ENCODE peak calls at places on chromosomes 6 and 20, in five cellular contexts. S is adrenal gland, P is AG09319, B is lung, Z is fibroblast of the aortic adventitia. N is an unnamed sample.

GRCh38 chr20:54209216-54209813 is 1.4 kb downstream of the PFDN4 start:
- DNase-seq in S (no peak), P (no peak), B (no peak), Z (no peak), N (no peak)

GRCh38 chr6:128271527-128271926 is 248.9 kb downstream of the PTPRK start:
- DNase-seq in P (no peak), Z (peak), S (no peak), B (no peak), N (peak)

GRCh38 chr20:45415822-45416637 is at the start of gene PIGT:
- DNase-seq in S (peak), B (peak), Z (peak), P (peak), N (peak)

GRCh38 chr6:146315321-146316254 is 228.0 kb upstream of the RAB32 start:
- DNase-seq in Z (peak), S (no peak), P (no peak), B (no peak), N (peak)

GRCh38 chr6:148272084-148272483 is 70.6 kb upstream of the SASH1 start:
- DNase-seq in S (no peak), Z (peak), P (peak), B (no peak), N (no peak)

GRCh38 chr6:20692023-20692422 is 157.8 kb downstream of the CDKAL1 start:
- DNase-seq in B (no peak), Z (no peak), P (peak), S (no peak), N (no peak)

GRCh38 chr6:112163295-112164257 is 76.2 kb downstream of the FAM229B start:
- DNase-seq in Z (peak), B (peak), S (peak), P (no peak), N (peak)

GRCh38 chr20:23937303-23938117 is 51.1 kb downstream of the GGTLC1 start:
- DNase-seq in B (peak), P (no peak), Z (peak), S (peak), N (peak)

GRCh38 chr6:167799033-167799933 is 27.4 kb upstream of the AFDN start:
- DNase-seq in Z (no peak), B (peak), S (no peak), P (no peak), N (no peak)

GRCh38 chr6:154478021-154478651 is 32.3 kb downstream of the CNKSR3 start:
- DNase-seq in P (no peak), B (peak), S (no peak), Z (no peak), N (no peak)

GRCh38 chr6:79946773-79947190 is 571 bp downstream of the ELOVL4 start:
- DNase-seq in S (peak), P (no peak), Z (peak), B (no peak), N (peak)

GRCh38 chr6:170281331-170282292 is 9.3 kb downstream of the DLL1 start:
- DNase-seq in B (no peak), P (no peak), S (no peak), Z (no peak), N (no peak)

GRCh38 chr20:47043076-47043475 is 148.4 kb downstream of the EYA2 start:
- DNase-seq in Z (no peak), S (no peak), B (no peak), P (no peak), N (no peak)

GRCh38 chr6:31765910-31766794 is 3.7 kb downstream of the SAPCD1 start:
- DNase-seq in P (no peak), B (no peak), S (no peak), Z (no peak), N (no peak)

GRCh38 chr6:140203611-140204553 is 829.4 kb upstream of the CITED2 start:
- DNase-seq in P (peak), B (no peak), Z (peak), S (no peak), N (no peak)

GRCh38 chr6:125102901-125103300 is 50.7 kb upstream of the TPD52L1 start:
- DNase-seq in S (no peak), Z (peak), B (no peak), P (peak), N (peak)

GRCh38 chr20:35541118-35541782 is 628 bp upstream of the ERGIC3 start:
- DNase-seq in P (no peak), Z (no peak), B (no peak), S (no peak), N (no peak)

GRCh38 chr20:19543114-19543513 is 214.9 kb upstream of the RIN2 start:
- DNase-seq in P (no peak), B (no peak), Z (no peak), S (no peak), N (no peak)

GRCh38 chr20:20732641-20733040 is 20.2 kb upstream of the RALGAPA2 start:
- DNase-seq in P (no peak), Z (no peak), B (no peak), S (no peak), N (peak)

GRCh38 chr6:132388291-132388690 is 13.0 kb downstream of the MOXD1 start:
- DNase-seq in P (no peak), Z (no peak), B (no peak), S (no peak), N (peak)

GRCh38 chr20:61531553-61532345 is 279.7 kb downstream of the CDH4 start:
- DNase-seq in Z (no peak), P (no peak), B (no peak), S (no peak), N (peak)

DNA sequence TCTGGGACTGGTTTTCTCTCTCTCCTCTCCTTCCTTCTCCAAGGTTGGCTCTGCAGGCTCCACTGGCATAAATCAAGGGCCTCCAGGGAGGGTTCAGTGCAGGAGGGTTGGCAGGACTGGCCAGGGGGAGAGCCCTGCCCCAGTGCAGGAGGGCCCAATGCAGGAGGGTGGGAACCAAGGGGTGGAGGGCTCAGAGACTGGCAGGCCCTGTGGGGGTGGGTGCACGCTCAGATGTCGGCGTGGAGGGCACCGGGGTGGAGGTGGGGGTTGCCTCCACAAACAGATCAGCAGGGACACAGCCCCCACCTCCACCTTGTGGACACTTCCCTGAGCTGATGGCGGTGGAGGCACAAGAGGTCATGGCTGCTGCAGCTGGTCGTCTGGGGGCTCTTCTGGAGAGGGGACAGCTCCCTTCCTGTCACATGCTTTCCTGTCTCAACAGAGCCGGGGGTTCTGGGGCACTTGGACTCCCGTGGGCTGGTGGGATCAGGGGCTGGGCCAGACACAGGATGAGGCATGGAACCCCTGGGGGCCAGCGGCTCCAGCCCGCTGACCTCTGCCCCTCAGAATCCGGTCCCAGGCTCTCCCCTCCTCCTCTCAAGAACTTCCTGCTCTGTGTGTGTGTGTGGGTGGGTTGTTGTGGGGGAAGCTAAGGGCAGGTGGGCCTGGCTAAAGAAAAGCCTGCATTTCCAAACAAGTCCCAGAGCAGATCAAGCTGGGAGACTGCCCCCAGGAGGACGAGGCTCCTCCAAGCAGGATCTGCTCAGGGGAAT is 2.7 kb upstream of the ABHD16B start:
- DNase-seq in P (no peak), B (no peak), S (peak), Z (no peak), N (no peak)
- TF ChIP-seq CTCF in P (peak), B (peak), S (peak), Z (peak), N (no peak)

GRCh38 chr20:38116409-38117165 is 48.5 kb downstream of the TGM2 start:
- DNase-seq in S (no peak), Z (no peak), P (no peak), B (no peak), N (no peak)

GRCh38 chr20:38113401-38114325 is 51.4 kb downstream of the TGM2 start:
- DNase-seq in Z (no peak), S (no peak), B (peak), P (no peak), N (peak)

GRCh38 chr20:38115896-38116295 is 49.2 kb downstream of the TGM2 start:
- DNase-seq in S (no peak), P (no peak), B (no peak), Z (no peak), N (no peak)

GRCh38 chr20:38114353-38114791 is 50.7 kb downstream of the TGM2 start:
- DNase-seq in B (no peak), S (no peak), P (no peak), Z (peak), N (peak)

DNA sequence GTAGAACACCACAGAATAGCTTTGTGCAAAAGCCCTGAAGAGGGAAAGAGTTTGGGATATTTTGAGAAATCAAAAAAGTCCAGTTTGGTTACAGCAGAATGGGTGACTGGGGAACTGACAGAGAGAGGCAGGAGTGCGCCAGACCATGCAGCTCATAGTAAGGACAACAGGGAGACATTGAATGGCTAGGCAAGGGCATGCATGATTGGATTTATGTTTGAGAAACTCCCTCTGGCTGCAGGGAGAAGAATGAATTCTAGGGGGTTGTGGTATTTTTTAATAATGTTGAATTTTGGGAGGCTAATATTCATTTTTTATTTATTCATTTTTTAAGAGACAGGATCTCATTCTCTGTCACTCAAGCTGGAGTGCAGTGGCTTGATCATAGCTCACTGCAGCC is 49.9 kb downstream of the TGM2 start:
- DNase-seq in B (no peak), S (no peak), P (no peak), Z (no peak), N (no peak)
- TF ChIP-seq CTCF in B (no peak), S (peak), P (no peak), Z (no peak), N (no peak)

DNA sequence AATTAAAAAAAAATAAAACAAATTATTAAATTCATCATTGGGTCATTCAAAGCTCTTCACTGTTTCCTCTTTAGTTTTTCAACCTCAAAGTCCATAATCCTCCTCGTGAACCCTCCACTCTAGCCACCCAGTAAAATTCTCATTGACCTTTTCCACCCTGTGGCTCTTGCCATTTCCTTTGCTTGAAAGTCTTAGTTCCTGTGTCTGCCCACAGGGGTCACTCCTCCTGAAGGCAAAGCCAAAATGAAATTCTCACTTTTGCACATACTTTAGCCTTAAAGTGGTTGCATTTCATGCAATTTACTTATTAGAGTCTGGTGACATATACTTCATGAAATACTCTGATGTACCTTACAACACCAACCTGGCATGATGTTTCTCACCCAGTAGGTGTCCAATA is 263.7 kb downstream of the BMP2 start:
- DNase-seq in B (no peak), Z (peak), P (no peak), S (no peak), N (peak)
- TF ChIP-seq CTCF in B (no peak), Z (peak), P (peak), S (no peak), N (peak)

DNA sequence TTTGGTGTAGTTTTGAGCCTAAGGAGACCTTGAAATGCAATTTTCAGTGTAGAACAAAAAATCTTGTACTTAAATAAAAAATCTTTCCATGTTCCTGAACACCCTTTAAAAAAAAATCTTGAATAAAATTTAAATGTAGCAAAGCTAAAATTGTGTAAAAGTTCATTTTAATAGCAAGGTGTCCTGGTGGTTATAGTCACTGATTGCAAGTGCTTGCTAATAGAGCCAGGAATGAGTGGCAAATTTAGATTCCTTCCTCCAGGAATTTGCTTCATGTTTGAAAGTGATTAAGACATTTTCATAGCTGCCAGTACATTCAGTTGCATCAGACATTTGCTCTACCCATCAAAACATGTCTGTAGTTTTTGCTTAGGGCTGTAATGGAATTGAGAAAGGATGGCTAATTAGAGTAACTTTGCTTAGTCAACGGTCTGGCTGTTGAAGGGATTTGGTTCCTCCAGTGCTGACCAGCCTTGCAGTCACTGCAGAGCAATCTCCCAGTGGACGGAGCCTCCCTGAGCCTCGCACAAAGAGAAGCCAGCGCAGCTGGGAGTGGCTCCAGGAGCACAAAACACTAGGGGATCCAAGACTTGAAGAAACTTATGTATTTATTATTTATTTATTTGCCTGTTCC is 36.5 kb downstream of the AKAP12 start:
- DNase-seq in Z (peak), P (peak), S (no peak), B (no peak), N (peak)
- TF ChIP-seq CTCF in Z (peak), P (no peak), S (no peak), B (no peak), N (peak)

DNA sequence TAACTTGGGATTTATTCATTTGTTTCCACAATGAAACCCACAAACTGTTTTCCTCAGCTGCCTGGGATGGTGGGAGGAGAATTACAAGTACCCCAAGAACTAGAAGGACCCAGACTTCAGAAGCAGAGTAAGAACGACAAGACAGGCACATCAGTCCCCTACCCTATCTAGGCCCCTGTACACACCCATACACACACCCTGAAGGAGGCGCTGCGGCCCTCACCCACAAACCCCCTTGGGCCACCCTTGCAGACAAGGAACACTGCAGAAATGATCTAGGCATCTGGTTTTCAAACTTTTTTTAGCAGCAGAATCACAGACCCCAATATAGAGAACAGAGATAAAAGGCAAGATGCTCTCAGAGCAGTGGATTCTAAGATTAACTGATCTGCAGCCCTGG is 55.0 kb downstream of the TRERF1 start:
- DNase-seq in S (no peak), P (no peak), B (no peak), Z (no peak), N (no peak)
- TF ChIP-seq CTCF in S (no peak), P (no peak), B (no peak), Z (peak), N (no peak)

DNA sequence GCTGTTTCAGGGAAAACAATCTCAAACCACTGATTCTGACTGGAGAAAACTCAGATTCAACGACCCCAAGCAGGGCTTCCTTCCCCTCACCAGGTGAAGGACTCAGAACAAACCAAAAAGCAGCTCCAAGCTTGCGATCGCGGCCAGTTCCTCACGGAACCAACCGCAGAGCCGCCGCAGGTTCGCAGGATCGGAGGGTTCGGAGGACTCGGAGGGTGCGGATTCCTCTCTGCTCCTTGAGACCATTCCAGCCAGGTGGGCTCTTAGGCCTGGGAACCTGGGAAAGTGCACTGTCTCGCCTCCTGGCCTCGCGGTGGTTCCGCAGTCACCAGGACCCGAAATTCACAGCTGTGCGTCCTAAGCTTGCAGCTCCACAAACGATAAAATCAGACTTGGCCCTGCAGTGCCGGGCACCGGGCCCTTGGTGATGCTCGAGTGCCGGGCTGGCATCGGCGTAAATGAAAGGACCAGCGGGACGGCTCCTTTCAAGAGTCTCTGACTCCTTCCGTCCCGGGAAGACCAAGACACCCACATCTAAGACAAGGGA is 70.0 kb upstream of the PRSS16 start:
- DNase-seq in P (peak), Z (peak), S (peak), B (peak), N (peak)
- TF ChIP-seq CTCF in P (peak), Z (peak), S (peak), B (peak), N (peak)

GRCh38 chr6:115643762-115644161 is 416.9 kb downstream of the FRK start:
- DNase-seq in S (peak), Z (no peak), P (peak), B (no peak), N (peak)
- TF ChIP-seq CTCF in S (peak), Z (no peak), P (peak), B (no peak), N (no peak)

DNA sequence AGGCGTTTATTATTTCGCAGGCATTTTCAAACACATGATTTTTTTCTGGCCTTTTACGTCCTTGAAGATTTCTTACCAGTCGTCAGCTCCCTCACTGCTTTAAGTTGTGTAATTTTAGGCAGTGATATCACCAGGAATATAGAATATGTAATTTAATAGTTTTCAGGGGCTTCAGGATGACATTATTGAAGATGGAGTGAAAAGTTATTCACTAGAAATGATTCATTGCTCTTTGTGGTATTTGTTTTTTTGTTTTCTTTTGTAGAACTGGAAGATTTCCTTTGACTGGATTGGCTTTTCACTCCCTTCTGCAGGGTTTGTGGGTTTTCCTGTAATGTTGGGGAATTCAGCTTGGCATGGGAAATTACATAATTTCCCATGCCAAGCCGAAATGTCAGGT is 2.0 kb downstream of the LRRC1 start:
- DNase-seq in B (no peak), P (no peak), S (no peak), Z (no peak), N (peak)
- TF ChIP-seq CTCF in B (no peak), P (no peak), S (no peak), Z (no peak), N (no peak)

N was measured in MCF 10A.